ENCODE peak calls at places on chromosomes 2 and 18, in four cellular contexts. G is heart left ventricle, Q is A549, R is adrenal gland. C is an unnamed sample.

GRCh38 chr2:156892449-156893335 is 364.8 kb upstream of the GALNT5 start:
- DNase-seq in Q (peak; percentile 64), G (no peak), R (peak; percentile 9), C (peak; percentile 30)

GRCh38 chr2:51717318-51717717 is 685.4 kb upstream of the NRXN1 start:
- DNase-seq in Q (peak; percentile 35), R (no peak), G (no peak), C (peak; percentile 90)

GRCh38 chr2:174121178-174121577 is 127.2 kb downstream of the OLA1 start:
- DNase-seq in Q (no peak), R (no peak), G (no peak), C (no peak)

GRCh38 chr18:42045346-42045745 is 90.3 kb downstream of the PIK3C3 start:
- DNase-seq in Q (no peak), G (no peak), R (peak; percentile 21), C (peak; percentile 4)

GRCh38 chr2:148531175-148532048 is 113.1 kb upstream of the EPC2 start:
- DNase-seq in R (no peak), Q (no peak), G (no peak), C (no peak)

GRCh38 chr18:13710460-13710859 is 15.9 kb downstream of the FAM210A start:
- DNase-seq in R (no peak), G (no peak), Q (peak; percentile 14), C (peak; percentile 70)

GRCh38 chr2:44195714-44196113 is 27.0 kb downstream of the PPM1B start:
- DNase-seq in G (no peak), Q (no peak), R (no peak), C (no peak)

GRCh38 chr2:122033796-122034195 is 278.3 kb downstream of the TSN start:
- DNase-seq in R (no peak), G (no peak), Q (no peak), C (no peak)

GRCh38 chr2:166494140-166494544 is at the start of gene SCN7A:
- DNase-seq in G (peak; percentile 94), R (peak; percentile 22), Q (no peak), C (peak; percentile 54)

GRCh38 chr2:217338306-217338916 is 478.5 kb upstream of the TNP1 start:
- DNase-seq in R (no peak), Q (peak; percentile 43), G (no peak), C (peak; percentile 93)

GRCh38 chr2:147511491-147511948 is 333.3 kb upstream of the ACVR2A start:
- DNase-seq in G (peak; percentile 60), R (peak; percentile 9), Q (no peak), C (peak; percentile 10)

GRCh38 chr2:209579236-209579749 is 155.4 kb downstream of the MAP2 start:
- DNase-seq in G (no peak), R (peak; percentile 12), Q (no peak), C (peak; percentile 45)

GRCh38 chr2:61793389-61793836 is 60.4 kb downstream of the FAM161A start:
- DNase-seq in Q (peak; percentile 85), G (peak; percentile 54), R (peak; percentile 67), C (peak; percentile 7)

GRCh38 chr2:70115646-70116442 is 28.6 kb downstream of the PCBP1 start:
- DNase-seq in Q (no peak), R (no peak), G (peak; percentile 54), C (no peak)

GRCh38 chr2:84223191-84223590 is 235.9 kb downstream of the SUCLG1 start:
- DNase-seq in G (no peak), R (no peak), Q (no peak), C (peak; percentile 6)

GRCh38 chr2:133063792-133064191 is 393.8 kb upstream of the LYPD1 start:
- DNase-seq in Q (peak; percentile 13), G (no peak), R (peak; percentile 10), C (peak; percentile 56)

DNA sequence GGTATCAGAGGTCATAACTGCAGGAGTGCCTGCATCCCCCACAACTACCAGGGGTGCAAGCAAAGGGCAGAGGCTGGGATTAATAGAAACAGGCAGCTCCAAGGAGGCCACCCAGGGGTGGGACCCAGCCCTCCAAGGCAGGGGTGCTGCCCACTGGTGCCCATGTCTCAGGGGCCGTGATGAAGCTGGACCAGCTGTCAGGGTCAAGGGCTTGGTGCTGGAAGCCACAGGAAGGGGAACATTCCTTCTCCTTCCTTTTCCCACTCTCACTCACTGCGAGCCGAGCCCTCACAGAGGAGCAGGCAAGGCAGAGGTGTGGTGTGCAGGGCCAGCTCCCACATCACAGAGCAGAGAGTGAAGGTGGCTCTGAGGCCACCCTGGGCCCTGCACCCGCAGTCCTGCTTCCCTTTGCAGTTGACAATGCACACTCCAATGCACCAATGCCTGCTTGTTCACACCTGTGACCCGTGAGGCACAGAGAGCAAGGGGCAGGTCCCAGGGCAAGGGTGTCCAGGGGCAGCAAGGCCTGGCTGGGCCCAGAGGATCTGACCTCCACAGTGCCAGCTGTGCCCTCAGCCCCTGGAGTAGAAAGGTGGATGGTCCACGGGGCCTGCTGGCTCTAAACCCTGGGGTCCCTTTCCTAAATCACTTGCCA is 28.7 kb downstream of the MLPH start:
- DNase-seq in R (no peak), G (no peak), Q (no peak), C (no peak)
- H3K4me3 ChIP-seq in R (no peak overlapping the region), G (no peak overlapping the region), Q (no peak overlapping the region), C (no peak overlapping the region)

GRCh38 chr2:20330202-20330601 is 20.4 kb downstream of the PUM2 start:
- DNase-seq in G (no peak), R (no peak), Q (no peak), C (no peak)

GRCh38 chr2:20339012-20339411 is 11.6 kb downstream of the PUM2 start:
- DNase-seq in R (no peak), Q (no peak), G (no peak), C (no peak)

GRCh38 chr2:20334645-20335203 is 15.9 kb downstream of the PUM2 start:
- DNase-seq in G (no peak), Q (no peak), R (no peak), C (no peak)

DNA sequence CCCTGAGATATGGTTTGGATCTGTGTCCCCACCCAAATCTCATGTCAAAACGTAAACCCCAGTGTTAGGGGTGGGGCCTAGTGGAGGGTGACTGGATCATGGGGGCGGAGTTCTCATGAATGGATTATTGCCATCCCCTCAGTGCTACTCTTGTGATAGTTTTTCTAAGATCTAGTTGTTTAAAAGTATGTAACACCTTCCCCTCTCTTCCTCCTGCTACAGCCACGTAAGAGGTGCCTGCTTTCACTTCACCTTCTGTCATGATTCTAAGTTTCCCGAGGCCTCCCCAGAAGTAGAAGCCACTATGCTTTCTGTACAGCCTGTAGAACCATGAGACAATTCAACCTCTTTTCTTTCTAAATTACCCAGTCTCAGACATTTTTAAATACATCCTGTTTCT is 16.9 kb downstream of the PUM2 start:
- DNase-seq in R (no peak), Q (no peak), G (no peak), C (no peak)
- H3K9me3 ChIP-seq in R (no peaks in the 10 kb centered on the region), Q (no peaks in the 10 kb centered on the region), G (no peaks in the 10 kb centered on the region), C (no peaks in the 10 kb centered on the region)

GRCh38 chr2:82120648-82121047 is 1816.1 kb upstream of the LRRTM1 start:
- DNase-seq in G (no peak), R (no peak), Q (no peak), C (no peak)
- H3K4me3 ChIP-seq in G (no peak overlapping the region), R (no peak overlapping the region), Q (no peak overlapping the region), C (no peak overlapping the region)

GRCh38 chr18:71837560-71837959 is 706.6 kb downstream of the CBLN2 start:
- DNase-seq in Q (no peak), R (no peak), G (no peak), C (no peak)
- H3K9me3 ChIP-seq in Q (no peaks in the 10 kb centered on the region), R (no peaks in the 10 kb centered on the region), G (no peaks in the 10 kb centered on the region), C (no peaks in the 10 kb centered on the region)

GRCh38 chr2:18792684-18793083 is 203.3 kb upstream of the NT5C1B start:
- DNase-seq in Q (no peak), G (no peak), R (no peak), C (no peak)

GRCh38 chr2:18800240-18800971 is 211.0 kb upstream of the NT5C1B start:
- DNase-seq in R (no peak), G (no peak), Q (no peak), C (no peak)

GRCh38 chr2:18799397-18799796 is 210.0 kb upstream of the NT5C1B start:
- DNase-seq in G (no peak), R (no peak), Q (no peak), C (no peak)

GRCh38 chr2:18792226-18792629 is 202.9 kb upstream of the NT5C1B start:
- DNase-seq in Q (no peak), R (no peak), G (no peak), C (peak; percentile 69)

GRCh38 chr2:18795881-18796280 is 206.5 kb upstream of the NT5C1B start:
- DNase-seq in Q (no peak), G (no peak), R (no peak), C (peak; percentile 48)
- H3K4me3 ChIP-seq in Q (no peak overlapping the region), G (no peak overlapping the region), R (no peak overlapping the region), C (no peak overlapping the region)